ENCODE peak calls at places on chromosome 13, in five cellular contexts. O is tibial artery, I is PC-3, M is neuronal stem cell, A is transverse colon. U is an unnamed sample. For H3K4me1 and H3K36me3, the result is how much of the 10 kb centered on the place peaks cover.

GRCh38 chr13:71034018-71034417 is 833.0 kb downstream of the DACH1 start:
- DNase-seq in O (no peak), I (no peak), M (no peak), A (no peak), U (no peak)

GRCh38 chr13:93882086-93882651 is 597.3 kb downstream of the DCT start:
- DNase-seq in O (no peak), I (peak), M (no peak), A (no peak), U (no peak)

GRCh38 chr13:94154362-94154761 is 325.1 kb downstream of the DCT start:
- DNase-seq in O (peak), I (peak), M (no peak), A (no peak), U (no peak)

GRCh38 chr13:44961997-44962396 is 27.3 kb downstream of the NUFIP1 start:
- DNase-seq in O (no peak), I (no peak), M (no peak), A (no peak), U (no peak)

GRCh38 chr13:35699181-35699580 is 222.7 kb upstream of the MAB21L1 start:
- DNase-seq in O (no peak), I (peak), M (no peak), A (no peak), U (no peak)

GRCh38 chr13:73657821-73658540 is 476.2 kb downstream of the KLF12 start:
- DNase-seq in O (peak), I (no peak), M (no peak), A (no peak), U (no peak)

GRCh38 chr13:110445722-110446569 is 115.6 kb downstream of the RAB20 start:
- DNase-seq in O (no peak), I (peak), M (no peak), A (no peak), U (no peak)

GRCh38 chr13:39410089-39410901 is 192.7 kb downstream of the LHFPL6 start:
- DNase-seq in O (no peak), I (no peak), M (no peak), A (no peak), U (no peak)

GRCh38 chr13:80684525-80685017 is 343.6 kb upstream of the SPRY2 start:
- DNase-seq in O (no peak), I (no peak), M (peak), A (no peak), U (no peak)

GRCh38 chr13:35836476-35836875 is 294.7 kb downstream of the DCLK1 start:
- DNase-seq in O (no peak), I (no peak), M (no peak), A (no peak), U (no peak)

GRCh38 chr13:19305434-19305833 is 123.8 kb upstream of the TUBA3C start:
- DNase-seq in O (no peak), I (no peak), M (no peak), A (no peak), U (no peak)

GRCh38 chr13:33799950-33800592 is 17.9 kb upstream of the RFC3 start:
- DNase-seq in O (no peak), I (peak), M (no peak), A (no peak), U (no peak)

GRCh38 chr13:30307966-30308290 is 577 bp upstream of the KATNAL1 start:
- DNase-seq in O (no peak), I (no peak), M (no peak), A (no peak), U (no peak)

GRCh38 chr13:24365191-24365590 is 55.8 kb downstream of the C1QTNF9 start:
- DNase-seq in O (no peak), I (no peak), M (no peak), A (no peak), U (no peak)

GRCh38 chr13:110001622-110002275 is 215.4 kb upstream of the IRS2 start:
- DNase-seq in O (no peak), I (peak), M (no peak), A (no peak), U (no peak)

GRCh38 chr13:94345374-94346195 is 133.9 kb downstream of the DCT start:
- DNase-seq in O (no peak), I (peak), M (no peak), A (no peak), U (peak)

GRCh38 chr13:51502206-51502651 is 49.4 kb upstream of the INTS6 start:
- DNase-seq in O (no peak), I (no peak), M (no peak), A (no peak), U (no peak)

GRCh38 chr13:40968416-40969000 is 50.6 kb downstream of the ELF1 start:
- DNase-seq in O (no peak), I (no peak), M (no peak), A (no peak), U (no peak)

GRCh38 chr13:35882722-35883497 is 248.3 kb downstream of the DCLK1 start:
- DNase-seq in O (no peak), I (peak), M (no peak), A (no peak), U (no peak)

GRCh38 chr13:105579821-105580707 is 955.4 kb downstream of the EFNB2 start:
- DNase-seq in O (no peak), I (peak), M (no peak), A (no peak), U (no peak)

GRCh38 chr13:101341464-101341863 is 74.8 kb downstream of the NALCN start:
- DNase-seq in O (no peak), I (peak), M (no peak), A (no peak), U (no peak)

GRCh38 chr13:87677334-87678234 is 6.4 kb downstream of the SLITRK5 start:
- DNase-seq in O (no peak), I (peak), M (peak), A (peak), U (no peak)

GRCh38 chr13:94632227-94632980 is 30.7 kb downstream of the GPR180 start:
- DNase-seq in O (no peak), I (no peak), M (no peak), A (no peak), U (no peak)

GRCh38 chr13:46288570-46289259 is 77.0 kb downstream of the LRRC63 start:
- DNase-seq in O (no peak), I (peak), M (peak), A (no peak), U (peak)

GRCh38 chr13:24032674-24033073 is 127.8 kb upstream of the SPATA13 start:
- DNase-seq in O (no peak), I (peak), M (no peak), A (no peak), U (no peak)

GRCh38 chr13:52454459-52454824 is 836 bp upstream of the CKAP2 start:
- DNase-seq in O (no peak), I (peak), M (no peak), A (peak), U (no peak)

GRCh38 chr13:35699805-35700204 is 223.3 kb upstream of the MAB21L1 start:
- DNase-seq in O (peak), I (peak), M (no peak), A (peak), U (no peak)

GRCh38 chr13:67574320-67575233 is 344.4 kb upstream of the PCDH9 start:
- DNase-seq in O (no peak), I (peak), M (no peak), A (no peak), U (no peak)

GRCh38 chr13:84567848-84568247 is 685.6 kb upstream of the SLITRK1 start:
- DNase-seq in O (no peak), I (no peak), M (no peak), A (no peak), U (no peak)

DNA sequence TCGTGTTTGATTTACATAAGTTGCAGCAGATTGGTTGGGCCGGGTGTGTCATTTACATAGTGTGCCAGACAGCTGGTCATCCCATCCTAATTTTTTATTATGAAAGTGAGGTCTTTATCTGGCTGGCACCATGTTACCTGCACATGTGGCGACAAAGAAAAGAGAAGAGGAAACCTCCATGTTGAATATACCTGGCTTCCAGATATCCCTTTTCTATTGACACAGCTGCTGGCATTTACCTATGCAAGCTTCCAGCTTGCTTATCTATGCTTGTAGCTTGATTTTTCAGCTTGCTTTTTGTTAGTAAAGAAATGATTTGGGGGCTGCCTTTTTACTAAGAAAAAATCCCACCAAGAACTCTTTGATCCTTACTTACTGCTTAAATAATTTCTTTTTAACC is 681.3 kb upstream of the SLITRK1 start:
- DNase-seq in O (no peak), I (no peak), M (no peak), A (no peak), U (no peak)
- H3K4me3 ChIP-seq in O (no peak), I (no peak), M (no peak), A (no peak), U (no peak)

DNA sequence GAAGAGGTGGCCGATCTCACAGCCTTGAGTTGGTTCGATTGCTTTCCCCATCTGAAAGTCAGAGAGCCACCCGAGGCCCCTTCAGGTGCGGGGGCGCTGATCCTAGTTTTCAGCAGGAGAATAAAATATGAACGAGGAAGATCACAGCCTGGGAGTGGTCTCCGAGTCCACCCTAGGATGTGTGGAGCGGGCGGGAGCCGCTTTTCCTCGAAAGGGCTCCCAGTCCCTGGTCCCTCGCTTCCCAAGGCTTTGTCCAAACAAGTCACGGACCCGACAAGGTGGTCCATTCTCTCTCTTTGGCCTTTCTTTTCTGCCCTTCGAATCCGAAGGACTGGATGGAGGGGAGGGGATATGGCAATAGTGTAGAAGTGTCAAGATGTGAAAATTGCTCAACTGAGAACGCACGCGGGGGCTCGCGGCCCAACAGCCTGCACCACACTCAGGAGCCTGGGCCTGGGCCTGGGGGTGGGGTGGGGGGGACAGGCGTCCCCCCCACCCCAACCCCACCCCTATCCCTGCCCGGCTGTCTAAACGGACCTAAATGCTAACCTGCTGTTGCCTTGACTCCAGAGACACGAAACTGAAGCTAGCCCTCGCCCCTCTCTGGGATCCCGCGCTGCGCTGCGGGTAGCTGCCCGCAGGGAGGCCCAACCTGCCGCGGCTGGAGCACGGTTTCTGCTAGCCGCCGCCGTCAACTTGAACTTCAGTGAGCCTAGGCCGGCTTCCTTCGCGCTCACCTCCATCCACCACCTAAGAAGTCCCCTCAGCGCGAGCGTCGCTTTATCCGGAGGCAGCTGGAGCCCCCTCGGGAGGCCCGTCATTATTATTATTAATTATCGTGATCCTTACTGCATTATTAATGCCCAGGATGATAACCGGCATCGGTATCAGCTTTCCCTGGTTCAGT is 7.1 kb downstream of the ZIC2 start:
- DNase-seq in O (no peak), I (no peak), M (peak), A (no peak), U (no peak)
- H3K4me1 ChIP-seq in O (under half), I (under half), M (under half), A (under half), U (under half)

GRCh38 chr13:75797719-75798118 is 161.6 kb downstream of the LMO7 start:
- DNase-seq in O (no peak), I (no peak), M (no peak), A (no peak), U (no peak)

GRCh38 chr13:75795274-75795673 is 159.1 kb downstream of the LMO7 start:
- DNase-seq in O (no peak), I (no peak), M (no peak), A (no peak), U (no peak)

GRCh38 chr13:75796825-75797224 is 160.7 kb downstream of the LMO7 start:
- DNase-seq in O (no peak), I (peak), M (no peak), A (no peak), U (no peak)

GRCh38 chr13:75798353-75799245 is 162.5 kb downstream of the LMO7 start:
- DNase-seq in O (no peak), I (peak), M (no peak), A (no peak), U (no peak)

GRCh38 chr13:75797256-75797655 is 161.1 kb downstream of the LMO7 start:
- DNase-seq in O (no peak), I (no peak), M (no peak), A (no peak), U (no peak)
- H3K36me3 ChIP-seq in O (under half), I (under half), M (under half), A (under half), U (under half)

GRCh38 chr13:99165753-99166587 is 34.7 kb upstream of the UBAC2 start:
- DNase-seq in O (no peak), I (no peak), M (no peak), A (peak), U (no peak)
- H3K4me3 ChIP-seq in O (no peak), I (no peak), M (no peak), A (no peak), U (no peak)

GRCh38 chr13:48727252-48728011 is 73.7 kb downstream of the CYSLTR2 start:
- DNase-seq in O (no peak), I (no peak), M (no peak), A (no peak), U (no peak)

GRCh38 chr13:48728876-48729275 is 75.1 kb downstream of the CYSLTR2 start:
- DNase-seq in O (no peak), I (no peak), M (no peak), A (no peak), U (no peak)

GRCh38 chr13:48728226-48728625 is 74.5 kb downstream of the CYSLTR2 start:
- DNase-seq in O (no peak), I (no peak), M (no peak), A (no peak), U (no peak)

GRCh38 chr13:48723168-48723567 is 69.4 kb downstream of the CYSLTR2 start:
- DNase-seq in O (no peak), I (no peak), M (no peak), A (no peak), U (no peak)

GRCh38 chr13:48726711-48727110 is 73.0 kb downstream of the CYSLTR2 start:
- DNase-seq in O (no peak), I (no peak), M (no peak), A (no peak), U (no peak)
- H3K4me1 ChIP-seq in O (under half), I (under half), M (under half), A (under half), U (under half)

U was measured in CD4-positive, alpha-beta memory T cell.